ENCODE peak calls at places on chromosomes 1 and 21, in ten cellular contexts. One of them, this sample, is unnamed.
A peak's percentile ranks its signal among the peaks of the same experiment; 100 is the strongest.

GRCh38 chr1:78355646-78356045 is 135.1 kb upstream of the PTGFR start:
- DNase-seq in iPS-NIHi11: no peak
- DNase-seq in activated T-cell treated with anti-CD3 and anti-CD28 coated beads for 1 hour: no peak
- DNase-seq in T1000: no peak
- DNase-seq in posterior vena cava: no peak
- DNase-seq in Peyer's patch: no peak
- DNase-seq in WTC11: no peak
- DNase-seq in heart right ventricle: no peak
- DNase-seq in iris pigment epithelial cell: peak; percentile 42
- DNase-seq in T follicular helper cell: no peak
- DNase-seq in this sample: no peak

GRCh38 chr1:62209931-62210595 is 15.4 kb downstream of the L1TD1 start:
- DNase-seq in iPS-NIHi11: no peak
- DNase-seq in activated T-cell treated with anti-CD3 and anti-CD28 coated beads for 1 hour: no peak
- DNase-seq in T1000: peak; percentile 9
- DNase-seq in posterior vena cava: no peak
- DNase-seq in Peyer's patch: no peak
- DNase-seq in WTC11: no peak
- DNase-seq in heart right ventricle: no peak
- DNase-seq in iris pigment epithelial cell: no peak
- DNase-seq in T follicular helper cell: no peak
- DNase-seq in this sample: no peak

GRCh38 chr21:32335601-32336575 is 37.2 kb downstream of the MRAP start:
- DNase-seq in iPS-NIHi11: no peak
- DNase-seq in activated T-cell treated with anti-CD3 and anti-CD28 coated beads for 1 hour: no peak
- DNase-seq in T1000: no peak
- DNase-seq in posterior vena cava: no peak
- DNase-seq in Peyer's patch: no peak
- DNase-seq in WTC11: no peak
- DNase-seq in heart right ventricle: no peak
- DNase-seq in iris pigment epithelial cell: peak; percentile 41
- DNase-seq in T follicular helper cell: no peak
- DNase-seq in this sample: peak; percentile 40

GRCh38 chr1:247487057-247487456 is 29.2 kb upstream of the OR2B11 start:
- DNase-seq in iPS-NIHi11: peak; percentile 66
- DNase-seq in activated T-cell treated with anti-CD3 and anti-CD28 coated beads for 1 hour: peak; percentile 5
- DNase-seq in T1000: no peak
- DNase-seq in posterior vena cava: no peak
- DNase-seq in Peyer's patch: no peak
- DNase-seq in WTC11: no peak
- DNase-seq in heart right ventricle: no peak
- DNase-seq in iris pigment epithelial cell: peak; percentile 40
- DNase-seq in T follicular helper cell: peak; percentile 14
- DNase-seq in this sample: no peak

GRCh38 chr1:85467036-85467435 is 2.1 kb upstream of the DDAH1 start:
- DNase-seq in iPS-NIHi11: no peak
- DNase-seq in activated T-cell treated with anti-CD3 and anti-CD28 coated beads for 1 hour: no peak
- DNase-seq in T1000: no peak
- DNase-seq in posterior vena cava: no peak
- DNase-seq in Peyer's patch: no peak
- DNase-seq in WTC11: no peak
- DNase-seq in heart right ventricle: no peak
- DNase-seq in iris pigment epithelial cell: no peak
- DNase-seq in T follicular helper cell: no peak
- DNase-seq in this sample: no peak

GRCh38 chr1:201728731-201729130 is 100.2 kb upstream of the IPO9 start:
- DNase-seq in iPS-NIHi11: peak; percentile 43
- DNase-seq in activated T-cell treated with anti-CD3 and anti-CD28 coated beads for 1 hour: no peak
- DNase-seq in T1000: no peak
- DNase-seq in posterior vena cava: no peak
- DNase-seq in Peyer's patch: no peak
- DNase-seq in WTC11: no peak
- DNase-seq in heart right ventricle: no peak
- DNase-seq in iris pigment epithelial cell: no peak
- DNase-seq in T follicular helper cell: no peak
- DNase-seq in this sample: no peak

GRCh38 chr21:30227633-30228404 is 11.9 kb upstream of the CLDN8 start:
- DNase-seq in iPS-NIHi11: no peak
- DNase-seq in activated T-cell treated with anti-CD3 and anti-CD28 coated beads for 1 hour: no peak
- DNase-seq in T1000: peak; percentile 79
- DNase-seq in posterior vena cava: no peak
- DNase-seq in Peyer's patch: no peak
- DNase-seq in WTC11: no peak
- DNase-seq in heart right ventricle: peak; percentile 40
- DNase-seq in iris pigment epithelial cell: peak; percentile 99
- DNase-seq in T follicular helper cell: no peak
- DNase-seq in this sample: no peak

GRCh38 chr1:24169286-24169685 is 17.8 kb downstream of the IFNLR1 start:
- DNase-seq in iPS-NIHi11: no peak
- DNase-seq in activated T-cell treated with anti-CD3 and anti-CD28 coated beads for 1 hour: no peak
- DNase-seq in T1000: no peak
- DNase-seq in posterior vena cava: peak; percentile 45
- DNase-seq in Peyer's patch: no peak
- DNase-seq in WTC11: no peak
- DNase-seq in heart right ventricle: no peak
- DNase-seq in iris pigment epithelial cell: no peak
- DNase-seq in T follicular helper cell: no peak
- DNase-seq in this sample: no peak

GRCh38 chr1:23343246-23344110 is 606 bp downstream of the HNRNPR start:
- DNase-seq in iPS-NIHi11: peak; percentile 47
- DNase-seq in activated T-cell treated with anti-CD3 and anti-CD28 coated beads for 1 hour: peak; percentile 12
- DNase-seq in T1000: peak; percentile 70
- DNase-seq in posterior vena cava: no peak
- DNase-seq in Peyer's patch: peak; percentile 21
- DNase-seq in WTC11: peak; percentile 60
- DNase-seq in heart right ventricle: peak; percentile 36
- DNase-seq in iris pigment epithelial cell: peak; percentile 90
- DNase-seq in T follicular helper cell: no peak
- DNase-seq in this sample: peak; percentile 60

GRCh38 chr1:54309631-54310366 is 96.4 kb downstream of the SSBP3 start:
- DNase-seq in iPS-NIHi11: no peak
- DNase-seq in activated T-cell treated with anti-CD3 and anti-CD28 coated beads for 1 hour: no peak
- DNase-seq in T1000: no peak
- DNase-seq in posterior vena cava: no peak
- DNase-seq in Peyer's patch: no peak
- DNase-seq in WTC11: peak; percentile 34
- DNase-seq in heart right ventricle: no peak
- DNase-seq in iris pigment epithelial cell: no peak
- DNase-seq in T follicular helper cell: no peak
- DNase-seq in this sample: no peak

GRCh38 chr1:67729872-67730271 is 44.9 kb downstream of the GADD45A start:
- DNase-seq in iPS-NIHi11: no peak
- DNase-seq in activated T-cell treated with anti-CD3 and anti-CD28 coated beads for 1 hour: no peak
- DNase-seq in T1000: no peak
- DNase-seq in posterior vena cava: no peak
- DNase-seq in Peyer's patch: no peak
- DNase-seq in WTC11: no peak
- DNase-seq in heart right ventricle: no peak
- DNase-seq in iris pigment epithelial cell: no peak
- DNase-seq in T follicular helper cell: no peak
- DNase-seq in this sample: no peak

GRCh38 chr1:113253187-113253966 is 136.9 kb upstream of the MAGI3 start:
- DNase-seq in iPS-NIHi11: no peak
- DNase-seq in activated T-cell treated with anti-CD3 and anti-CD28 coated beads for 1 hour: no peak
- DNase-seq in T1000: no peak
- DNase-seq in posterior vena cava: no peak
- DNase-seq in Peyer's patch: no peak
- DNase-seq in WTC11: no peak
- DNase-seq in heart right ventricle: peak; percentile 8
- DNase-seq in iris pigment epithelial cell: no peak
- DNase-seq in T follicular helper cell: no peak
- DNase-seq in this sample: no peak

GRCh38 chr1:21232044-21232443 is 55.3 kb upstream of the EIF4G3 start:
- DNase-seq in iPS-NIHi11: peak; percentile 74
- DNase-seq in activated T-cell treated with anti-CD3 and anti-CD28 coated beads for 1 hour: peak; percentile 23
- DNase-seq in T1000: peak; percentile 30
- DNase-seq in posterior vena cava: no peak
- DNase-seq in Peyer's patch: peak; percentile 31
- DNase-seq in WTC11: peak; percentile 37
- DNase-seq in heart right ventricle: peak; percentile 58
- DNase-seq in iris pigment epithelial cell: peak; percentile 37
- DNase-seq in T follicular helper cell: no peak
- DNase-seq in this sample: no peak

GRCh38 chr1:2786329-2787162 is 14.9 kb downstream of the TTC34 start:
- DNase-seq in iPS-NIHi11: no peak
- DNase-seq in activated T-cell treated with anti-CD3 and anti-CD28 coated beads for 1 hour: peak; percentile 81
- DNase-seq in T1000: no peak
- DNase-seq in posterior vena cava: peak; percentile 89
- DNase-seq in Peyer's patch: peak; percentile 49
- DNase-seq in WTC11: peak; percentile 79
- DNase-seq in heart right ventricle: peak; percentile 22
- DNase-seq in iris pigment epithelial cell: no peak
- DNase-seq in T follicular helper cell: peak; percentile 61
- DNase-seq in this sample: peak; percentile 55

GRCh38 chr1:87715471-87715870 is 386.8 kb downstream of the LMO4 start:
- DNase-seq in iPS-NIHi11: no peak
- DNase-seq in activated T-cell treated with anti-CD3 and anti-CD28 coated beads for 1 hour: no peak
- DNase-seq in T1000: no peak
- DNase-seq in posterior vena cava: no peak
- DNase-seq in Peyer's patch: no peak
- DNase-seq in WTC11: no peak
- DNase-seq in heart right ventricle: no peak
- DNase-seq in iris pigment epithelial cell: no peak
- DNase-seq in T follicular helper cell: no peak
- DNase-seq in this sample: no peak

GRCh38 chr1:17012775-17013501 is 1.2 kb upstream of the ATP13A2 start:
- DNase-seq in iPS-NIHi11: no peak
- DNase-seq in activated T-cell treated with anti-CD3 and anti-CD28 coated beads for 1 hour: no peak
- DNase-seq in T1000: no peak
- DNase-seq in posterior vena cava: peak; percentile 49
- DNase-seq in Peyer's patch: no peak
- DNase-seq in WTC11: peak; percentile 45
- DNase-seq in heart right ventricle: no peak
- DNase-seq in iris pigment epithelial cell: no peak
- DNase-seq in T follicular helper cell: no peak
- DNase-seq in this sample: no peak

GRCh38 chr1:150931773-150932172 is 5.6 kb downstream of the SETDB1 start:
- DNase-seq in iPS-NIHi11: no peak
- DNase-seq in activated T-cell treated with anti-CD3 and anti-CD28 coated beads for 1 hour: no peak
- DNase-seq in T1000: no peak
- DNase-seq in posterior vena cava: no peak
- DNase-seq in Peyer's patch: no peak
- DNase-seq in WTC11: no peak
- DNase-seq in heart right ventricle: no peak
- DNase-seq in iris pigment epithelial cell: peak; percentile 7
- DNase-seq in T follicular helper cell: no peak
- DNase-seq in this sample: no peak

GRCh38 chr1:39632491-39633417 is 6.7 kb downstream of the HEYL start:
- DNase-seq in iPS-NIHi11: peak; percentile 91
- DNase-seq in activated T-cell treated with anti-CD3 and anti-CD28 coated beads for 1 hour: no peak
- DNase-seq in T1000: no peak
- DNase-seq in posterior vena cava: peak; percentile 89
- DNase-seq in Peyer's patch: no peak
- DNase-seq in WTC11: peak; percentile 79
- DNase-seq in heart right ventricle: peak; percentile 64
- DNase-seq in iris pigment epithelial cell: peak; percentile 73
- DNase-seq in T follicular helper cell: no peak
- DNase-seq in this sample: no peak

GRCh38 chr1:101653482-101653946 is 343.2 kb downstream of the OLFM3 start:
- DNase-seq in iPS-NIHi11: peak; percentile 26
- DNase-seq in activated T-cell treated with anti-CD3 and anti-CD28 coated beads for 1 hour: no peak
- DNase-seq in T1000: peak; percentile 35
- DNase-seq in posterior vena cava: no peak
- DNase-seq in Peyer's patch: no peak
- DNase-seq in WTC11: peak; percentile 68
- DNase-seq in heart right ventricle: no peak
- DNase-seq in iris pigment epithelial cell: peak; percentile 28
- DNase-seq in T follicular helper cell: no peak
- DNase-seq in this sample: no peak

GRCh38 chr1:34013958-34014737 is 150.3 kb downstream of the HMGB4 start:
- DNase-seq in iPS-NIHi11: peak; percentile 79
- DNase-seq in activated T-cell treated with anti-CD3 and anti-CD28 coated beads for 1 hour: no peak
- DNase-seq in T1000: no peak
- DNase-seq in posterior vena cava: no peak
- DNase-seq in Peyer's patch: no peak
- DNase-seq in WTC11: peak; percentile 81
- DNase-seq in heart right ventricle: peak; percentile 36
- DNase-seq in iris pigment epithelial cell: no peak
- DNase-seq in T follicular helper cell: no peak
- DNase-seq in this sample: no peak

GRCh38 chr1:8478566-8478965 is 160.7 kb downstream of the SLC45A1 start:
- DNase-seq in iPS-NIHi11: no peak
- DNase-seq in activated T-cell treated with anti-CD3 and anti-CD28 coated beads for 1 hour: no peak
- DNase-seq in T1000: no peak
- DNase-seq in posterior vena cava: no peak
- DNase-seq in Peyer's patch: no peak
- DNase-seq in WTC11: no peak
- DNase-seq in heart right ventricle: no peak
- DNase-seq in iris pigment epithelial cell: no peak
- DNase-seq in T follicular helper cell: no peak
- DNase-seq in this sample: no peak

GRCh38 chr1:228647523-228648444 is 87.5 kb upstream of the RHOU start:
- DNase-seq in iPS-NIHi11: peak; percentile 51
- DNase-seq in activated T-cell treated with anti-CD3 and anti-CD28 coated beads for 1 hour: no peak
- DNase-seq in T1000: no peak
- DNase-seq in posterior vena cava: no peak
- DNase-seq in Peyer's patch: no peak
- DNase-seq in WTC11: peak; percentile 58
- DNase-seq in heart right ventricle: no peak
- DNase-seq in iris pigment epithelial cell: peak; percentile 67
- DNase-seq in T follicular helper cell: no peak
- DNase-seq in this sample: peak; percentile 51

GRCh38 chr1:66248746-66249145 is 285.2 kb upstream of the SGIP1 start:
- DNase-seq in iPS-NIHi11: no peak
- DNase-seq in activated T-cell treated with anti-CD3 and anti-CD28 coated beads for 1 hour: no peak
- DNase-seq in T1000: no peak
- DNase-seq in posterior vena cava: no peak
- DNase-seq in Peyer's patch: no peak
- DNase-seq in WTC11: no peak
- DNase-seq in heart right ventricle: no peak
- DNase-seq in iris pigment epithelial cell: peak; percentile 13
- DNase-seq in T follicular helper cell: no peak
- DNase-seq in this sample: no peak

GRCh38 chr1:188355082-188355481 is 1526.3 kb downstream of the PLA2G4A start:
- DNase-seq in iPS-NIHi11: no peak
- DNase-seq in activated T-cell treated with anti-CD3 and anti-CD28 coated beads for 1 hour: no peak
- DNase-seq in T1000: no peak
- DNase-seq in posterior vena cava: no peak
- DNase-seq in Peyer's patch: no peak
- DNase-seq in WTC11: no peak
- DNase-seq in heart right ventricle: no peak
- DNase-seq in iris pigment epithelial cell: no peak
- DNase-seq in T follicular helper cell: no peak
- DNase-seq in this sample: no peak

GRCh38 chr1:225603538-225604354 is 49.2 kb downstream of the ENAH start:
- DNase-seq in iPS-NIHi11: no peak
- DNase-seq in activated T-cell treated with anti-CD3 and anti-CD28 coated beads for 1 hour: no peak
- DNase-seq in T1000: no peak
- DNase-seq in posterior vena cava: no peak
- DNase-seq in Peyer's patch: no peak
- DNase-seq in WTC11: no peak
- DNase-seq in heart right ventricle: no peak
- DNase-seq in iris pigment epithelial cell: peak; percentile 86
- DNase-seq in T follicular helper cell: no peak
- DNase-seq in this sample: no peak

GRCh38 chr1:50080904-50081586 is 27.7 kb upstream of the ELAVL4 start:
- DNase-seq in iPS-NIHi11: peak; percentile 13
- DNase-seq in activated T-cell treated with anti-CD3 and anti-CD28 coated beads for 1 hour: no peak
- DNase-seq in T1000: no peak
- DNase-seq in posterior vena cava: no peak
- DNase-seq in Peyer's patch: no peak
- DNase-seq in WTC11: peak; percentile 27
- DNase-seq in heart right ventricle: no peak
- DNase-seq in iris pigment epithelial cell: peak; percentile 7
- DNase-seq in T follicular helper cell: no peak
- DNase-seq in this sample: no peak

GRCh38 chr1:184698001-184698400 is 56.7 kb downstream of the EDEM3 start:
- DNase-seq in iPS-NIHi11: no peak
- DNase-seq in activated T-cell treated with anti-CD3 and anti-CD28 coated beads for 1 hour: no peak
- DNase-seq in T1000: no peak
- DNase-seq in posterior vena cava: no peak
- DNase-seq in Peyer's patch: no peak
- DNase-seq in WTC11: no peak
- DNase-seq in heart right ventricle: no peak
- DNase-seq in iris pigment epithelial cell: peak; percentile 24
- DNase-seq in T follicular helper cell: no peak
- DNase-seq in this sample: no peak

GRCh38 chr1:3125078-3125477 is 56.1 kb downstream of the PRDM16 start:
- DNase-seq in iPS-NIHi11: no peak
- DNase-seq in activated T-cell treated with anti-CD3 and anti-CD28 coated beads for 1 hour: no peak
- DNase-seq in T1000: no peak
- DNase-seq in posterior vena cava: no peak
- DNase-seq in Peyer's patch: no peak
- DNase-seq in WTC11: no peak
- DNase-seq in heart right ventricle: no peak
- DNase-seq in iris pigment epithelial cell: no peak
- DNase-seq in T follicular helper cell: no peak
- DNase-seq in this sample: no peak

This sample was measured in left lobe of liver.